ENCODE peak calls at places on chromosome 12, in nine cellular contexts. One of them, this sample, is unnamed.

GRCh38 chr12:66288121-66288520 is 14.2 kb upstream of the HELB start:
- DNase-seq in left ventricle myocardium inferior: no peak
- DNase-seq in tibial nerve: no peak
- DNase-seq in GM23338: no peak
- DNase-seq in fibroblast of mammary gland: no peak
- DNase-seq in thoracic aorta: no peak
- DNase-seq in choroid plexus epithelial cell: no peak
- DNase-seq in Caco-2: no peak
- DNase-seq in kidney epithelial cell: no peak
- DNase-seq in this sample: no peak

GRCh38 chr12:124463341-124463861 is 104.0 kb downstream of the NCOR2 start:
- DNase-seq in thoracic aorta: no peak
- DNase-seq in fibroblast of mammary gland: no peak
- DNase-seq in tibial nerve: no peak
- DNase-seq in Caco-2: no peak
- DNase-seq in choroid plexus epithelial cell: no peak
- DNase-seq in left ventricle myocardium inferior: no peak
- DNase-seq in kidney epithelial cell: no peak
- DNase-seq in GM23338: no peak
- DNase-seq in this sample: no peak

GRCh38 chr12:68667896-68668295 is 18.9 kb upstream of the NUP107 start:
- DNase-seq in tibial nerve: no peak
- DNase-seq in GM23338: peak; percentile 39
- DNase-seq in choroid plexus epithelial cell: no peak
- DNase-seq in Caco-2: no peak
- DNase-seq in kidney epithelial cell: peak; percentile 5
- DNase-seq in fibroblast of mammary gland: no peak
- DNase-seq in left ventricle myocardium inferior: no peak
- DNase-seq in thoracic aorta: no peak
- DNase-seq in this sample: no peak

GRCh38 chr12:47602330-47602729 is 103.5 kb downstream of the RPAP3 start:
- DNase-seq in GM23338: no peak
- DNase-seq in left ventricle myocardium inferior: no peak
- DNase-seq in kidney epithelial cell: no peak
- DNase-seq in choroid plexus epithelial cell: peak; percentile 47
- DNase-seq in thoracic aorta: no peak
- DNase-seq in tibial nerve: no peak
- DNase-seq in fibroblast of mammary gland: no peak
- DNase-seq in Caco-2: no peak
- DNase-seq in this sample: no peak

GRCh38 chr12:51077930-51078329 is 5.5 kb downstream of the CSRNP2 start:
- DNase-seq in choroid plexus epithelial cell: peak; percentile 53
- DNase-seq in GM23338: no peak
- DNase-seq in left ventricle myocardium inferior: no peak
- DNase-seq in thoracic aorta: no peak
- DNase-seq in fibroblast of mammary gland: peak; percentile 47
- DNase-seq in Caco-2: no peak
- DNase-seq in kidney epithelial cell: no peak
- DNase-seq in tibial nerve: no peak
- DNase-seq in this sample: peak; percentile 36

GRCh38 chr12:65106948-65107347 is 14.2 kb downstream of the WIF1 start:
- DNase-seq in choroid plexus epithelial cell: peak; percentile 44
- DNase-seq in tibial nerve: no peak
- DNase-seq in left ventricle myocardium inferior: no peak
- DNase-seq in GM23338: peak; percentile 23
- DNase-seq in thoracic aorta: no peak
- DNase-seq in Caco-2: no peak
- DNase-seq in fibroblast of mammary gland: peak; percentile 36
- DNase-seq in kidney epithelial cell: no peak
- DNase-seq in this sample: peak; percentile 5

GRCh38 chr12:133129368-133130037 is 571 bp downstream of the ZNF891 start:
- DNase-seq in choroid plexus epithelial cell: peak; percentile 56
- DNase-seq in fibroblast of mammary gland: peak; percentile 42
- DNase-seq in kidney epithelial cell: no peak
- DNase-seq in thoracic aorta: no peak
- DNase-seq in Caco-2: no peak
- DNase-seq in left ventricle myocardium inferior: no peak
- DNase-seq in GM23338: peak; percentile 37
- DNase-seq in tibial nerve: no peak
- DNase-seq in this sample: peak; percentile 14

GRCh38 chr12:24617471-24617870 is 331.4 kb downstream of the BCAT1 start:
- DNase-seq in Caco-2: no peak
- DNase-seq in thoracic aorta: no peak
- DNase-seq in kidney epithelial cell: peak; percentile 29
- DNase-seq in choroid plexus epithelial cell: peak; percentile 87
- DNase-seq in left ventricle myocardium inferior: no peak
- DNase-seq in tibial nerve: no peak
- DNase-seq in fibroblast of mammary gland: peak; percentile 73
- DNase-seq in GM23338: no peak
- DNase-seq in this sample: no peak

GRCh38 chr12:66861157-66861750 is 182.4 kb upstream of the GRIP1 start:
- DNase-seq in fibroblast of mammary gland: peak; percentile 55
- DNase-seq in GM23338: peak; percentile 67
- DNase-seq in Caco-2: peak; percentile 64
- DNase-seq in thoracic aorta: no peak
- DNase-seq in left ventricle myocardium inferior: peak; percentile 33
- DNase-seq in kidney epithelial cell: peak; percentile 25
- DNase-seq in tibial nerve: peak; percentile 40
- DNase-seq in choroid plexus epithelial cell: peak; percentile 76
- DNase-seq in this sample: peak; percentile 52

GRCh38 chr12:67681145-67681778 is 32.7 kb downstream of the DYRK2 start:
- DNase-seq in tibial nerve: no peak
- DNase-seq in thoracic aorta: peak; percentile 10
- DNase-seq in kidney epithelial cell: peak; percentile 60
- DNase-seq in left ventricle myocardium inferior: no peak
- DNase-seq in choroid plexus epithelial cell: peak; percentile 94
- DNase-seq in Caco-2: no peak
- DNase-seq in fibroblast of mammary gland: peak; percentile 97
- DNase-seq in GM23338: no peak
- DNase-seq in this sample: peak; percentile 96

GRCh38 chr12:27651201-27651600 is 45.0 kb upstream of the REP15 start:
- DNase-seq in tibial nerve: no peak
- DNase-seq in choroid plexus epithelial cell: no peak
- DNase-seq in fibroblast of mammary gland: peak; percentile 46
- DNase-seq in Caco-2: no peak
- DNase-seq in thoracic aorta: no peak
- DNase-seq in GM23338: no peak
- DNase-seq in kidney epithelial cell: no peak
- DNase-seq in left ventricle myocardium inferior: no peak
- DNase-seq in this sample: peak; percentile 18

DNA sequence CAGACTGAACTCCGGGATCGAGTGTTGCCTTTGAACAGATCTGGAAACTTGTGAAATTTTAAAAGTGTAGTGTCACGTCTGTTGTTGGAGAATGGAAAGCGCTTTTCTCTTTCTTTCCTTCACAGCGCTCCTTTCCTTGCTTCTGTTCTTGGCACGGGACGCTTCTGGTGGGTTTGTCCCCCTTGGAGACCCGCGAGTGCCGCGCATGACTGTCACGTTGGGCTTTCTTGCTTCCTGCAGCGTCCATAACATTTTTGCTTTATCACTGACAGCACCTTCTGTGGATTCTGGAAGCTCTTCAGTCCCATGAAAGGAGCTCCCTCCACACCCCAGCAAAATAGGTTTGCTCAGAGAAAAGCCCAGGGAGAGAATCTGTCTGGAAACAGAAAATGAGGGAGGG is 193.0 kb upstream of the TMEM132C start:
- DNase-seq in tibial nerve: no peak
- DNase-seq in Caco-2: no peak
- DNase-seq in left ventricle myocardium inferior: no peak
- DNase-seq in kidney epithelial cell: no peak
- DNase-seq in thoracic aorta: no peak
- DNase-seq in choroid plexus epithelial cell: no peak
- DNase-seq in GM23338: no peak
- DNase-seq in fibroblast of mammary gland: no peak
- DNase-seq in this sample: no peak
- H3K4me3 ChIP-seq in tibial nerve: no peak overlapping the region
- H3K4me3 ChIP-seq in Caco-2: no peak overlapping the region
- H3K4me3 ChIP-seq in left ventricle myocardium inferior: no peak overlapping the region
- H3K4me3 ChIP-seq in kidney epithelial cell: no peak overlapping the region
- H3K4me3 ChIP-seq in thoracic aorta: no peak overlapping the region
- H3K4me3 ChIP-seq in choroid plexus epithelial cell: no peak overlapping the region
- H3K4me3 ChIP-seq in GM23338: no peak overlapping the region
- H3K4me3 ChIP-seq in fibroblast of mammary gland: no peak overlapping the region
- H3K4me3 ChIP-seq in this sample: no peak overlapping the region

DNA sequence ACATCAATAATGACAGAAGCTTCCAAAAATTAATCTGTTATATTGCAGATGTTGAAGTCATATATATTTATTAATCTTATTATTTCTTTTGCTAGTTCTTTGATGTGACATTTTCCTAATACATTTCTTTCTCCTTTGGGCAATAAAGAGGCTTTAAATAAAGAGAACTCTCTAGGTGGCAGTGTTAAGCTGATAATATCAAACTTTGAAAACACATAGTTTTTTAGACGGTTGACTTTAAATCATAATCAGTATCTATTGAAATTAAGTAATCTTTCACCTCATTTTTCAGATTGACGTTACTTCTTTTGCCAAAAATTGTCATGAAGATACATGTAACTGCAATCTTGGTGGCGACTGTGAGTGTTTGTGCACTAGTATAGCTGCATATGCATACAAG is 130.9 kb upstream of the PTPRQ start:
- DNase-seq in choroid plexus epithelial cell: peak; percentile 22
- DNase-seq in tibial nerve: no peak
- DNase-seq in left ventricle myocardium inferior: no peak
- DNase-seq in GM23338: no peak
- DNase-seq in Caco-2: no peak
- DNase-seq in thoracic aorta: no peak
- DNase-seq in fibroblast of mammary gland: peak; percentile 8
- DNase-seq in kidney epithelial cell: no peak
- DNase-seq in this sample: no peak
- TF ChIP-seq CTCF in choroid plexus epithelial cell: no peak
- TF ChIP-seq CTCF in tibial nerve: no peak
- TF ChIP-seq CTCF in left ventricle myocardium inferior: no peak
- TF ChIP-seq CTCF in GM23338: peak; percentile 39
- TF ChIP-seq CTCF in Caco-2: no peak
- TF ChIP-seq CTCF in thoracic aorta: no peak
- TF ChIP-seq CTCF in fibroblast of mammary gland: peak; percentile 22
- TF ChIP-seq CTCF in kidney epithelial cell: no peak
- TF ChIP-seq CTCF in this sample: peak; percentile 16

DNA sequence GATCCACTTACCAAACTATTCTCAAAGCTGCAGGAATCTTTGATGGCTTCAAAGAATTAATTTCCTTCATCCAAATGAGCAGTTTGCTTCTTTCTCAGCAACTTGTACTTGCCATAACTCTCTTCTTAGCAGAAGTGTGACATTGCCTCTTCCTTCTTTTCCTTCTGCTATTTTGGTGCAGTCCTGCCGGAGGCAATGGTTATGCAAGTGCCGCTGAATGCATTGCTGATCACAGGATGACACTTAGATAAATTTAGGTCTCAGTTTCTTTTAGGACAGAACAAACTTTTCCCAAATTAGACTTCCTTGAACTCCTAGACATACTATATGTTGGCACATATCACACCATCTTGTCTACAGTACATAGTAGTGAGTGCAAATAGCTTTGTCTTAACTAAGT is 9.3 kb downstream of the FAR2 start:
- DNase-seq in GM23338: no peak
- DNase-seq in left ventricle myocardium inferior: no peak
- DNase-seq in fibroblast of mammary gland: no peak
- DNase-seq in thoracic aorta: no peak
- DNase-seq in choroid plexus epithelial cell: no peak
- DNase-seq in Caco-2: no peak
- DNase-seq in tibial nerve: no peak
- DNase-seq in kidney epithelial cell: no peak
- DNase-seq in this sample: no peak
- H3K4me3 ChIP-seq in GM23338: no peak overlapping the region
- H3K4me3 ChIP-seq in left ventricle myocardium inferior: no peak overlapping the region
- H3K4me3 ChIP-seq in fibroblast of mammary gland: no peak overlapping the region
- H3K4me3 ChIP-seq in thoracic aorta: no peak overlapping the region
- H3K4me3 ChIP-seq in choroid plexus epithelial cell: no peak overlapping the region
- H3K4me3 ChIP-seq in Caco-2: no peak overlapping the region
- H3K4me3 ChIP-seq in tibial nerve: peak overlapping the region; percentile 18
- H3K4me3 ChIP-seq in kidney epithelial cell: no peak overlapping the region
- H3K4me3 ChIP-seq in this sample: no peak overlapping the region

GRCh38 chr12:101697197-101697929 is at the start of gene CHPT1:
- DNase-seq in tibial nerve: peak; percentile 48
- DNase-seq in choroid plexus epithelial cell: peak; percentile 15
- DNase-seq in fibroblast of mammary gland: peak; percentile 19
- DNase-seq in Caco-2: peak; percentile 86
- DNase-seq in GM23338: peak; percentile 85
- DNase-seq in left ventricle myocardium inferior: peak; percentile 84
- DNase-seq in thoracic aorta: peak; percentile 5
- DNase-seq in kidney epithelial cell: no peak
- DNase-seq in this sample: peak; percentile 16

GRCh38 chr12:101696477-101697196 is 803 bp upstream of the CHPT1 start:
- DNase-seq in kidney epithelial cell: no peak
- DNase-seq in fibroblast of mammary gland: peak; percentile 20
- DNase-seq in tibial nerve: no peak
- DNase-seq in GM23338: peak; percentile 8
- DNase-seq in Caco-2: peak; percentile 66
- DNase-seq in thoracic aorta: no peak
- DNase-seq in choroid plexus epithelial cell: peak; percentile 26
- DNase-seq in left ventricle myocardium inferior: peak; percentile 70
- DNase-seq in this sample: peak; percentile 36

GRCh38 chr12:101698782-101699347 is 1.4 kb downstream of the CHPT1 start:
- DNase-seq in kidney epithelial cell: no peak
- DNase-seq in Caco-2: no peak
- DNase-seq in fibroblast of mammary gland: peak; percentile 27
- DNase-seq in choroid plexus epithelial cell: peak; percentile 20
- DNase-seq in left ventricle myocardium inferior: no peak
- DNase-seq in tibial nerve: no peak
- DNase-seq in thoracic aorta: no peak
- DNase-seq in GM23338: no peak
- DNase-seq in this sample: no peak

GRCh38 chr12:101700299-101700820 is 2.9 kb downstream of the CHPT1 start:
- DNase-seq in tibial nerve: no peak
- DNase-seq in GM23338: no peak
- DNase-seq in Caco-2: no peak
- DNase-seq in fibroblast of mammary gland: no peak
- DNase-seq in choroid plexus epithelial cell: no peak
- DNase-seq in kidney epithelial cell: no peak
- DNase-seq in left ventricle myocardium inferior: no peak
- DNase-seq in thoracic aorta: no peak
- DNase-seq in this sample: no peak

DNA sequence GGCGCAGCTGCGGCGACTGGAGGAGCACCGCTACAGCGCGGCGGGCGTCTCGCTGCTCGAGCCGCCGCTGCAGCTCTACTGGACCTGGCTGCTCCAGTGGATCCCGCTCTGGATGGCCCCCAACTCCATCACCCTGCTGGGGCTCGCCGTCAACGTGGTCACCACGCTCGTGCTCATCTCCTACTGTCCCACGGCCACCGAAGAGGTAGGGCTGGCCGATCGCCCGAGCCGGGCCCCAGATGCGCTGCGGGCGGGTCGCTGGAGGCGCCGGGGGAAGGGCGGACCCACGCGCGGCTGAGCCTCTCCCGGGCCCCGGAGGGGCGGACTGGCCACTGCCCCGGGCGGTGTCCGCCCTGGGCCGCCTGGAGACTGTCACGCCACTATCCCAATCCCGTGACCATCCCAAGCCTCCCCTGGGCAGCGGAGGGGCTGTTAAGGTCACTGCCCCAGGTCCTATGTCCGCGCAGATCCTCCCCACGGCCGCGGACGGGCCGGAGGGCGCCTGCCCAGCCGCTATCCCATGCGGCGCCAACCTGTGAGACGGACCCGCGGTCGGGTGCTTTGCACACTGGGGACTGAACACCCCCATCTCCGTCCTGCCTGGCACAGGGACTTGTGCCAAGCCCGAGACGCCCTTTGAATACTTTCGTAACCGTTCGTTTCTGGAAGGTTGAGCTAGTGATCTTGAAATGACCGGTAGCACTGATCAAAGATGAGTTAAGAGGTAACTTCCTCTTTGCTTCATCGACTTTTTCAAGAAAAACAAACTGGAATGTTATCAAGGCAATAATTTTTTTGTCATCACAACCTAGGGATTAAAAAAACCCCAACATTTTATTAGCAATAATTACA is 716 bp downstream of the CHPT1 start:
- DNase-seq in left ventricle myocardium inferior: peak; percentile 64
- DNase-seq in kidney epithelial cell: no peak
- DNase-seq in fibroblast of mammary gland: peak; percentile 34
- DNase-seq in tibial nerve: peak; percentile 20
- DNase-seq in thoracic aorta: no peak
- DNase-seq in Caco-2: no peak
- DNase-seq in choroid plexus epithelial cell: peak; percentile 42
- DNase-seq in GM23338: peak; percentile 37
- DNase-seq in this sample: peak; percentile 40
- TF ChIP-seq CTCF in left ventricle myocardium inferior: no peak
- TF ChIP-seq CTCF in kidney epithelial cell: no peak
- TF ChIP-seq CTCF in fibroblast of mammary gland: no peak
- TF ChIP-seq CTCF in tibial nerve: no peak
- TF ChIP-seq CTCF in thoracic aorta: no peak
- TF ChIP-seq CTCF in Caco-2: no peak
- TF ChIP-seq CTCF in choroid plexus epithelial cell: no peak
- TF ChIP-seq CTCF in GM23338: no peak
- TF ChIP-seq CTCF in this sample: no peak